ENCODE peak calls at places on chromosomes 3 and 15, in seven cellular contexts. O is activated T-helper 1 cell treated with anti-CD3 and anti-CD28 coated beads, Interleukin-12 subunit alpha, Interleukin-12 subunit beta, Interleukin-2, Interleukin-4 antibody, amounts not matched to agents 30 ng/mL and 10 ng/mL and 1 ng/mL, durations not matched to agents 14 hours and 24 hours and 36 hours; U is H9; E is KBM-7; D is effector memory CD4-positive, alpha-beta T cell; P is hypothalamus; L is right atrium auricular region. Y is an unnamed sample.

GRCh38 chr3:150504473-150504872 is 41.8 kb downstream of the SERP1 start:
- DNase-seq in O (no peak), U (no peak), E (no peak), D (no peak), P (no peak), L (no peak), Y (no peak)

GRCh38 chr3:128197855-128198254 is 44.6 kb downstream of the EEFSEC start:
- DNase-seq in O (no peak), U (no peak), E (no peak), D (no peak), P (no peak), L (no peak), Y (no peak)

GRCh38 chr3:2921903-2922302 is 188.3 kb downstream of the IL5RA start:
- DNase-seq in O (no peak), U (no peak), E (peak), D (no peak), P (no peak), L (no peak), Y (no peak)

GRCh38 chr15:82183121-82184031 is 79.2 kb downstream of the EFL1 start:
- DNase-seq in O (no peak), U (no peak), E (no peak), D (no peak), P (no peak), L (no peak), Y (no peak)

GRCh38 chr3:98343647-98344507 is 9.8 kb upstream of the OR5K4 start:
- DNase-seq in O (no peak), U (peak), E (peak), D (no peak), P (no peak), L (no peak), Y (no peak)

GRCh38 chr15:83613716-83614115 is 40.2 kb upstream of the ADAMTSL3 start:
- DNase-seq in O (no peak), U (no peak), E (no peak), D (no peak), P (no peak), L (no peak), Y (no peak)

GRCh38 chr15:88022711-88023110 is 233.8 kb downstream of the NTRK3 start:
- DNase-seq in O (no peak), U (no peak), E (no peak), D (no peak), P (no peak), L (no peak), Y (no peak)

GRCh38 chr3:189100866-189101265 is 70.9 kb upstream of the TPRG1 start:
- DNase-seq in O (no peak), U (no peak), E (no peak), D (no peak), P (no peak), L (no peak), Y (no peak)

GRCh38 chr3:132788299-132788698 is 66.1 kb upstream of the NPHP3 start:
- DNase-seq in O (no peak), U (no peak), E (no peak), D (no peak), P (no peak), L (no peak), Y (no peak)

GRCh38 chr3:191076903-191077552 is 122.0 kb upstream of the OSTN start:
- DNase-seq in O (no peak), U (no peak), E (no peak), D (no peak), P (no peak), L (no peak), Y (no peak)

GRCh38 chr3:157135671-157136396 is 24.1 kb downstream of the CCNL1 start:
- DNase-seq in O (no peak), U (no peak), E (no peak), D (no peak), P (no peak), L (no peak), Y (peak)

GRCh38 chr3:169147246-169148008 is 516.1 kb downstream of the MECOM start:
- DNase-seq in O (no peak), U (peak), E (peak), D (no peak), P (no peak), L (peak), Y (no peak)

GRCh38 chr3:40843851-40844548 is 319.2 kb downstream of the ZNF621 start:
- DNase-seq in O (no peak), U (peak), E (no peak), D (no peak), P (no peak), L (no peak), Y (no peak)

GRCh38 chr3:5729852-5730251 is 542.3 kb downstream of the EDEM1 start:
- DNase-seq in O (no peak), U (peak), E (no peak), D (no peak), P (no peak), L (no peak), Y (no peak)

GRCh38 chr15:67510597-67511225 is 10.2 kb upstream of the C15orf61 start:
- DNase-seq in O (no peak), U (no peak), E (no peak), D (no peak), P (no peak), L (no peak), Y (peak)

GRCh38 chr3:61464785-61465184 is 96.6 kb upstream of the PTPRG start:
- DNase-seq in O (no peak), U (no peak), E (no peak), D (no peak), P (no peak), L (no peak), Y (no peak)

GRCh38 chr3:170414202-170414663 is 4.4 kb upstream of the CLDN11 start:
- DNase-seq in O (peak), U (no peak), E (peak), D (no peak), P (no peak), L (no peak), Y (peak)

GRCh38 chr3:47856669-47857068 is 53.7 kb downstream of the DHX30 start:
- DNase-seq in O (no peak), U (no peak), E (no peak), D (no peak), P (no peak), L (no peak), Y (no peak)

GRCh38 chr3:184354121-184354728 is 7.2 kb downstream of the CLCN2 start:
- DNase-seq in O (peak), U (peak), E (peak), D (peak), P (no peak), L (no peak), Y (no peak)